ENCODE peak calls at places on chromosomes 3 and 15, in four cellular contexts. C, V, X and F are unnamed samples.

GRCh38 chr3:46946416-46946815 is 30.1 kb downstream of the CCDC12 start:
- DNase-seq in C (no peak), V (no peak), X (no peak), F (peak; percentile 94)

GRCh38 chr15:96948981-96949380 is 618.5 kb downstream of the NR2F2 start:
- DNase-seq in C (no peak), V (no peak), X (no peak), F (no peak)

GRCh38 chr3:31980530-31981205 is 394 bp downstream of the OSBPL10 start:
- DNase-seq in C (peak; percentile 54), V (no peak), X (peak; percentile 69), F (no peak)

GRCh38 chr3:33096103-33096868 is 660 bp downstream of the GLB1 start:
- DNase-seq in C (peak; percentile 30), V (peak; percentile 73), X (peak; percentile 38), F (no peak)

GRCh38 chr15:55267401-55268053 is 22.1 kb downstream of the RAB27A start:
- DNase-seq in C (peak; percentile 74), V (no peak), X (peak; percentile 55), F (no peak)

GRCh38 chr3:127566801-127567200 is 23.7 kb downstream of the TPRA1 start:
- DNase-seq in C (no peak), V (no peak), X (no peak), F (no peak)

GRCh38 chr15:53831907-53832793 is 72.7 kb upstream of the WDR72 start:
- DNase-seq in C (no peak), V (no peak), X (no peak), F (no peak)

GRCh38 chr15:92576597-92577200 is 78.9 kb downstream of the FAM174B start:
- DNase-seq in C (no peak), V (no peak), X (no peak), F (no peak)

GRCh38 chr15:96431787-96432186 is 101.3 kb downstream of the NR2F2 start:
- DNase-seq in C (no peak), V (no peak), X (peak; percentile 39), F (no peak)

GRCh38 chr3:190217081-190217480 is 96.4 kb upstream of the P3H2 start:
- DNase-seq in C (peak; percentile 63), V (no peak), X (no peak), F (no peak)

GRCh38 chr3:129555616-129556357 is 12.8 kb downstream of the H1-8 start:
- DNase-seq in C (no peak), V (no peak), X (no peak), F (no peak)

GRCh38 chr3:183779896-183780450 is 45.4 kb downstream of the MAP6D1 start:
- DNase-seq in C (peak; percentile 9), V (no peak), X (no peak), F (no peak)

DNA sequence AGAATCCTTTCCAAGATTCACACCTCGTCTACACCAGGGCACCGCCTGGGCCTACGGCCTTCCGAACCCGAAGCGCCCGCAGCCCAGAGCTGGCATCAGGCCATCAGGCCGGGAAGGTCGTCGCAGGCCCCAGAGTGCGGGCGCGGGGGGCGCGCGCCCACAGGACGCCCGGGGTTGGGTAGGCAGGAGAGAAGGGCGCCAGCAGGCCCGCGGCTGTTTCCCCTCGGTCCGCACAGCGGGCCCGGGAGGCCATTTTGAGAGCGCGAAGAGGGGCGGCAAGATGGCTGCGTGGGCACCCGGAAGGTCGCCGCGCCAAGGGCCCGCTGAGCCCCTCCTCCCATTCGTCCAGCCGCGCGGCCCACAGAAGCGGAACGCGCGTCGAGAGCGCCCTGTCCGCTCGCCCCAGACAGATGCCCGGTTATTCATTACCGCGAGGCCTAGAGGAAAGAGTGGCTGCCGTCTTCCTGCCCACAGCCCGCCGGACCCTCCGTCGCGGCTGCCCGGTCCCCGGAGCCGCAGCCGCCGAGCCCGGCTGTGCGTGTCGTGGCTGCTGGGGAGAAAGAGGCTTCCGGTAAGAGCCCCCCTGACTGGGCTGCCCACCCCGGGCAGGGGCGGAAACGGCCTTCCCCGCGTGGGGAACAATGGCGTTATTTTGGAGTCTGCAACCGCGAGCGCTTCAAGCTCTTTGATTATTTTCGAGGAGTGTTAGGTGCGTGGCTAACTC is 44.2 kb upstream of the POLG start:
- DNase-seq in C (no peak), V (no peak), X (no peak), F (no peak)
- H3K9ac ChIP-seq in C (no peak overlapping the region), V (no peak overlapping the region), X (no peak overlapping the region), F (no peak overlapping the region)

GRCh38 chr15:62605292-62605691 is 437.3 kb upstream of the TPM1 start:
- DNase-seq in C (no peak), V (no peak), X (no peak), F (no peak)

GRCh38 chr15:62608369-62608768 is 434.2 kb upstream of the TPM1 start:
- DNase-seq in C (no peak), V (no peak), X (no peak), F (no peak)

GRCh38 chr15:62607643-62608042 is 434.9 kb upstream of the TPM1 start:
- DNase-seq in C (peak; percentile 73), V (no peak), X (no peak), F (peak; percentile 28)

GRCh38 chr15:62603757-62604156 is 438.7 kb upstream of the C2CD4B start:
- DNase-seq in C (no peak), V (no peak), X (no peak), F (peak; percentile 36)

DNA sequence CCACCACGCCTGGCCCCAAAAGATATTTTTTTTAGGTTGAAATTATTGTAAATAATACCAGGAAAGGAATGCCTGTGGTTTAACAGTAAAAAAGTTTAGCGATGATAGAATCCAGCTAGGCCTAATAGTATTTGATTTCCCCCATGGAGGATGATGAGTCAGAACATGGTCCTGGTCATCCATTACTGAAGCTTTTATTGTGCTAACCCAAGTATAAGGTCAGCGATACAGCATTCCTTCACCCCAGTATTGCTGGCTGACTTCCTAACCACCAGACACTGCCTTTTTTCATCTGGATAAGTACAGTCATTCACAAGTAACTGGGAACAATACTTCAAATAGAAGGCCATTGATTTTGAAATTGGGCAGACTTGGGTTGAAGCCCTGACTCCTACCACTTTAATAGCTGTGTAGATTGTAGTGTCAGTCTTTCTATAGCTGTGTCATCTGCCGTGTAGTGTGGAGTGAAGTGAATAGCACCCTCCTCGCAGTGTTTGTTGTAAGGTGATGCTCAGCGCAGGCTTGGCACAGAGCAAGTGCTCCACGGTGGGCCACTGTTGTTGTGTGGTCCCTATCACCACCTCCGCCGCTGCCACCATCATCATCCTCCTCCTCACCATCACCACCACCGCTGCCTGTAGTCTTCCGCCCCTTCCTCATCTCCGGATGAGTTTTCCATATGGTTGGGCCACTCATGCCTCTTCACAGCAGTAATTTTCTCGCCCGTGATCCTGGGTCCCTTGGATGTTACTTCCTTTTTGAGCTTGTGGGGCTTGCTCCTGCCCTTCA is 436.0 kb upstream of the TPM1 start:
- DNase-seq in C (peak; percentile 100), V (no peak), X (no peak), F (peak; percentile 65)
- H3K27ac ChIP-seq in C (peak overlapping the region; percentile 76), V (no peak overlapping the region), X (no peak overlapping the region), F (peak overlapping the region; percentile 34)

DNA sequence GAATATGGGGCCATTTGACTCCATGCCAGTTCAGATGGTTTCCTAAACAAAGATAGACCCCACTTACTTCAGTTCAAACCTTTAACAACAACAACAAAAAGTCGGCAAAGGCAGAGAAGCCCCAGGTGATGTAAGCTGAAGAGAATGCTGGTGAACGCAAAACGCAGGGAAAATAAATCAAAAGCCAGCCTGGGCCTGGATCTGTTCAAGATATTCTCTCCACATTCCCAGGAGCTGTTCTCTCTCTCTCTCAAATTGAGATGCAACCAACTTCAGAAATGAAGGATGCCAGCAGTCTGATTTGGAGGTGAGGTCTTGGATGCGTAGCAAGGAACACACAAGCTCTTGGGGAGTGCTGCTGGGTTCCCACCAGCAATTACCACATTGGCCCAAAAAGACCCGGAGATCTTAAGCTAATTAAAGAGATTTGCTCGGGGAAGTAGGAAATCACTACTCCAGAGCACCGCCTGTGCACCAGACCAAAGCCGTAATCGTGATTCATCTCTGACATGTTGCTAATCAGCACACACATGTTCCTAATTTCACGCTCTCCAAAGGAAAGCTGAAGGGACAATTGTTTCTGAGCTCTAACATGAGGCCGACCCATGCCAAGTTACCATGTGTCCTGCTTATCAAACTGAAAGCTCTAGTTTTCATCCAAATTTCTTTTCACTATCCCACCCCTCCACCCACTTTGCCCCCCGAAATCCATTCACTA is 37.1 kb downstream of the IL17RD start:
- DNase-seq in C (no peak), V (no peak), X (no peak), F (no peak)
- H3K9me1 ChIP-seq in C (no peaks in the 10 kb centered on the region), V (no peaks in the 10 kb centered on the region), X (no peaks in the 10 kb centered on the region), F (no peaks in the 10 kb centered on the region)

DNA sequence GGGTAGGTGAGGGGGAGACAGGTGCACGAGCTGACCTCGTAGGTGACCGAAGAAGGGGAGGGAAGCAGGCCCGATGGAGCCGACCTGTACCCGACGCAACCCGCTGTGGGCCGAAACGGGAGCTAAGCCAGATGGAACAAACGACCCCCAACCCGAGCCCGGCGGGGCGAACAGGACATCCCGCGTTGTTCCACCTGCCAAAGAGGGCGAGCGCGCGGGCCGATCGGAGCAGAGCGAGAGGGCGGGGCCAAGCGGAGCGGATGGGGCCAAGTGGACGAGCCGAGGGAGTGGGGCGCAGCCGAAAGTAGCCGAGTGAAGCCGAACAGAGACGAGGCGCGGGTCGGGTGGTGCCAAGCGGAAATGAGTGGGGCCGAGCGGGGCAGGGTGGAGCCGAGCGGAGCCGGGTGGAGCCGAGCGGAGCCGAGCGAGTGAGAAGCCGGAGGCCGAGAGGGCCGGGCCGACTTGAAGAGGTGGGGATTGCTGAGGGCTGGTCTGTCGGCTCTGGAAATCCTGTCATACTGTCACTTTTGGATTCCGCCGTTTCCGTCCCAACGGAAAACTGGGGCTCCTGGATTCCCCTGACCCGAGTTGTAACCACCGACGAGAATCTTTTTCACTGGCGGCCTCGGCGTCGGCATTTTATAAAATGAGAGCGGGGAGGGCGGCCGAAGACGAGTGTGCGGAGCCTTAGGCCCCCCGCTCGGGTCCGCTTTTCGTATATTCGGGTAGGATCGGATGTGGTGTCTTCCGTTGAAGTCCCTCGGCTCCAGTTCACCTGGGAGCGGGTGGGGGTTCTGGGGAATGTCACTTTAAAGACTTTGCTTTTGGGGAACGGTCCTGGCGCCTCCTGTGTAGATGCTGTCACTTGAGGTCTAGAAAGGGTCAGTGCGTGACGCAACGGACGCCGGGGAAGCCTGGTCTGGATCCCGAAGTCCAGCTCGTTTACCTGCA is 15.6 kb upstream of the WNT7A start:
- DNase-seq in C (peak; percentile 71), V (peak; percentile 96), X (peak; percentile 91), F (no peak)
- H3K9ac ChIP-seq in C (peak overlapping the region; percentile 87), V (peak overlapping the region; percentile 61), X (peak overlapping the region; percentile 61), F (peak overlapping the region; percentile 78)

GRCh38 chr3:114587973-114588372 is 294.1 kb downstream of the TIGIT start:
- DNase-seq in C (no peak), V (no peak), X (no peak), F (no peak)

GRCh38 chr3:114586119-114586518 is 292.3 kb downstream of the TIGIT start:
- DNase-seq in C (no peak), V (no peak), X (no peak), F (no peak)

GRCh38 chr3:114585687-114586086 is 291.9 kb downstream of the TIGIT start:
- DNase-seq in C (no peak), V (no peak), X (no peak), F (no peak)

GRCh38 chr3:114584734-114585371 is 291.0 kb downstream of the TIGIT start:
- DNase-seq in C (no peak), V (no peak), X (no peak), F (no peak)

GRCh38 chr3:114582929-114583328 is 289.1 kb downstream of the TIGIT start:
- DNase-seq in C (no peak), V (no peak), X (no peak), F (no peak)
- H3K27ac ChIP-seq in C (no peak overlapping the region), V (no peak overlapping the region), X (no peak overlapping the region), F (no peak overlapping the region)

GRCh38 chr3:69753179-69753775 is 14.0 kb downstream of the MITF start:
- DNase-seq in C (no peak), V (no peak), X (no peak), F (no peak)
- H3K9me1 ChIP-seq in C (peaks cover 10% of the 10 kb centered on the region), V (no peaks in the 10 kb centered on the region), X (no peaks in the 10 kb centered on the region), F (no peaks in the 10 kb centered on the region)